ENCODE peak calls at places on chromosomes 3 and 15, in six cellular contexts. M, P, L, A, X and O are unnamed samples.

GRCh38 chr15:85030301-85031049 is 48.8 kb downstream of the PDE8A start:
- DNase-seq in M (peak; percentile 51), P (no peak), L (peak; percentile 56), A (no peak), X (no peak), O (no peak)

GRCh38 chr3:11944052-11944673 is 60.0 kb upstream of the SYN2 start:
- DNase-seq in M (peak; percentile 53), P (peak; percentile 37), L (peak; percentile 47), A (peak; percentile 10), X (no peak), O (peak; percentile 11)

GRCh38 chr3:149376728-149377407 is 581 bp downstream of the TM4SF1 start:
- DNase-seq in M (peak; percentile 42), P (no peak), L (peak; percentile 65), A (peak; percentile 45), X (no peak), O (no peak)

GRCh38 chr15:54150255-54150654 is 172.0 kb downstream of the UNC13C start:
- DNase-seq in M (no peak), P (no peak), L (peak; percentile 63), A (no peak), X (no peak), O (no peak)

GRCh38 chr3:183278479-183279088 is 25.5 kb downstream of the B3GNT5 start:
- DNase-seq in M (no peak), P (no peak), L (peak; percentile 71), A (no peak), X (no peak), O (no peak)

GRCh38 chr15:76449455-76449854 is 112.9 kb downstream of the ISL2 start:
- DNase-seq in M (no peak), P (no peak), L (no peak), A (no peak), X (no peak), O (no peak)

GRCh38 chr3:149373235-149374125 is 4.0 kb downstream of the TM4SF1 start:
- DNase-seq in M (peak; percentile 73), P (no peak), L (peak; percentile 93), A (no peak), X (no peak), O (no peak)

GRCh38 chr3:85627899-85628298 is 669.1 kb downstream of the CADM2 start:
- DNase-seq in M (no peak), P (no peak), L (no peak), A (no peak), X (no peak), O (no peak)

GRCh38 chr3:18300916-18301315 is 124.2 kb downstream of the SATB1 start:
- DNase-seq in M (no peak), P (no peak), L (no peak), A (no peak), X (no peak), O (no peak)

GRCh38 chr15:39666671-39667070 is 85.8 kb downstream of the THBS1 start:
- DNase-seq in M (peak; percentile 29), P (no peak), L (peak; percentile 18), A (no peak), X (no peak), O (no peak)

GRCh38 chr3:29186982-29187718 is 93.7 kb upstream of the RBMS3 start:
- DNase-seq in M (peak; percentile 27), P (no peak), L (peak; percentile 94), A (no peak), X (no peak), O (no peak)

GRCh38 chr15:93088200-93088980 is 621 bp downstream of the RGMA start:
- DNase-seq in M (peak; percentile 57), P (no peak), L (peak; percentile 19), A (no peak), X (peak; percentile 81), O (no peak)

GRCh38 chr3:50233176-50233575 is 2.8 kb upstream of the GNAI2 start:
- DNase-seq in M (no peak), P (no peak), L (no peak), A (no peak), X (no peak), O (no peak)

GRCh38 chr3:96354742-96355141 is 459.7 kb upstream of the EPHA6 start:
- DNase-seq in M (no peak), P (no peak), L (peak; percentile 8), A (no peak), X (no peak), O (no peak)

GRCh38 chr15:73305331-73306211 is 63.2 kb downstream of the HCN4 start:
- DNase-seq in M (peak; percentile 75), P (peak; percentile 25), L (peak; percentile 83), A (peak; percentile 59), X (no peak), O (peak; percentile 22)

GRCh38 chr3:133570139-133570936 is 3.1 kb upstream of the CDV3 start:
- DNase-seq in M (peak; percentile 61), P (no peak), L (peak; percentile 96), A (no peak), X (no peak), O (no peak)

GRCh38 chr3:114214542-114215341 is 22.6 kb downstream of the ZNF80 start:
- DNase-seq in M (no peak), P (no peak), L (no peak), A (no peak), X (no peak), O (no peak)

GRCh38 chr3:107969994-107970896 is 120.6 kb downstream of the CD47 start:
- DNase-seq in M (no peak), P (peak; percentile 15), L (peak; percentile 94), A (no peak), X (no peak), O (no peak)

GRCh38 chr15:73924258-73924921 is 1.9 kb upstream of the LOXL1 start:
- DNase-seq in M (peak; percentile 82), P (peak; percentile 47), L (peak; percentile 90), A (no peak), X (peak; percentile 70), O (no peak)

GRCh38 chr3:30354972-30355371 is 251.4 kb upstream of the TGFBR2 start:
- DNase-seq in M (no peak), P (no peak), L (no peak), A (peak; percentile 90), X (no peak), O (no peak)

GRCh38 chr15:77500986-77501385 is 80.3 kb downstream of the HMG20A start:
- DNase-seq in M (no peak), P (no peak), L (peak; percentile 78), A (no peak), X (no peak), O (no peak)

GRCh38 chr3:70992557-70992956 is 591.0 kb downstream of the FOXP1 start:
- DNase-seq in M (peak; percentile 21), P (no peak), L (peak; percentile 70), A (no peak), X (no peak), O (no peak)

GRCh38 chr3:108554913-108555571 is 34.2 kb downstream of the CIP2A start:
- DNase-seq in M (no peak), P (no peak), L (no peak), A (no peak), X (no peak), O (no peak)

GRCh38 chr3:43748179-43748578 is 57.4 kb downstream of the ABHD5 start:
- DNase-seq in M (peak; percentile 54), P (no peak), L (peak; percentile 63), A (no peak), X (no peak), O (no peak)

GRCh38 chr3:87437765-87438164 is 161.4 kb upstream of the POU1F1 start:
- DNase-seq in M (peak; percentile 4), P (no peak), L (peak; percentile 32), A (no peak), X (no peak), O (no peak)

GRCh38 chr3:196292281-196292923 is 4.9 kb upstream of the PCYT1A start:
- DNase-seq in M (no peak), P (no peak), L (no peak), A (no peak), X (no peak), O (no peak)

GRCh38 chr3:42369304-42369703 is 41.1 kb downstream of the LYZL4 start:
- DNase-seq in M (no peak), P (no peak), L (no peak), A (peak; percentile 21), X (peak; percentile 69), O (peak; percentile 11)

GRCh38 chr3:108182339-108182738 is 39.9 kb downstream of the IFT57 start:
- DNase-seq in M (no peak), P (no peak), L (peak; percentile 31), A (no peak), X (no peak), O (no peak)

GRCh38 chr15:70399204-70399603 is 301.5 kb upstream of the TLE3 start:
- DNase-seq in M (no peak), P (no peak), L (no peak), A (no peak), X (no peak), O (no peak)

GRCh38 chr3:172103724-172104123 is 64.3 kb downstream of the FNDC3B start:
- DNase-seq in M (peak; percentile 61), P (no peak), L (peak; percentile 90), A (no peak), X (no peak), O (no peak)

GRCh38 chr15:63763476-63764123 is 70.1 kb downstream of the HERC1 start:
- DNase-seq in M (peak; percentile 19), P (no peak), L (peak; percentile 68), A (no peak), X (no peak), O (no peak)

GRCh38 chr15:81589671-81590070 is 215.7 kb upstream of the TMC3 start:
- DNase-seq in M (no peak), P (no peak), L (no peak), A (no peak), X (no peak), O (no peak)